ENCODE peak calls at places on chromosomes 1 and 21, in eight cellular contexts. One of them, this sample, is unnamed.

GRCh38 chr1:932776-933602 is 9.3 kb downstream of the SAMD11 start:
- DNase-seq in PC-3: peak; percentile 74
- DNase-seq in OCI-LY7: no peak
- DNase-seq in HCT116: no peak
- DNase-seq in MM.1S: no peak
- DNase-seq in GM23248: no peak
- DNase-seq in K562: no peak
- DNase-seq in fibroblast of lung: no peak
- DNase-seq in this sample: no peak

GRCh38 chr1:66275601-66276023 is 258.3 kb upstream of the SGIP1 start:
- DNase-seq in GM23248: no peak
- DNase-seq in OCI-LY7: no peak
- DNase-seq in MM.1S: no peak
- DNase-seq in HCT116: no peak
- DNase-seq in K562: no peak
- DNase-seq in fibroblast of lung: no peak
- DNase-seq in PC-3: no peak
- DNase-seq in this sample: no peak

GRCh38 chr1:3455630-3456448 is 1.4 kb downstream of the ARHGEF16 start:
- DNase-seq in HCT116: no peak
- DNase-seq in K562: no peak
- DNase-seq in GM23248: no peak
- DNase-seq in PC-3: no peak
- DNase-seq in MM.1S: no peak
- DNase-seq in OCI-LY7: no peak
- DNase-seq in fibroblast of lung: no peak
- DNase-seq in this sample: no peak

GRCh38 chr1:160916666-160917065 is 31.7 kb upstream of the ITLN1 start:
- DNase-seq in MM.1S: no peak
- DNase-seq in GM23248: no peak
- DNase-seq in HCT116: no peak
- DNase-seq in PC-3: peak; percentile 98
- DNase-seq in OCI-LY7: no peak
- DNase-seq in fibroblast of lung: no peak
- DNase-seq in K562: no peak
- DNase-seq in this sample: no peak

GRCh38 chr1:118927421-118927820 is 60.7 kb downstream of the TBX15 start:
- DNase-seq in fibroblast of lung: no peak
- DNase-seq in OCI-LY7: no peak
- DNase-seq in HCT116: no peak
- DNase-seq in K562: no peak
- DNase-seq in GM23248: no peak
- DNase-seq in PC-3: peak; percentile 36
- DNase-seq in MM.1S: no peak
- DNase-seq in this sample: no peak

GRCh38 chr1:193448682-193449461 is 262.5 kb upstream of the B3GALT2 start:
- DNase-seq in OCI-LY7: peak; percentile 84
- DNase-seq in fibroblast of lung: no peak
- DNase-seq in K562: no peak
- DNase-seq in HCT116: no peak
- DNase-seq in PC-3: no peak
- DNase-seq in MM.1S: peak; percentile 81
- DNase-seq in GM23248: no peak
- DNase-seq in this sample: no peak

GRCh38 chr1:161038523-161039153 is at the start of gene TSTD1:
- DNase-seq in PC-3: peak; percentile 37
- DNase-seq in OCI-LY7: peak; percentile 87
- DNase-seq in fibroblast of lung: no peak
- DNase-seq in HCT116: no peak
- DNase-seq in GM23248: no peak
- DNase-seq in MM.1S: peak; percentile 92
- DNase-seq in K562: no peak
- DNase-seq in this sample: peak; percentile 89

GRCh38 chr1:171828794-171829193 is 12.5 kb upstream of the DNM3 start:
- DNase-seq in K562: no peak
- DNase-seq in PC-3: no peak
- DNase-seq in GM23248: no peak
- DNase-seq in HCT116: no peak
- DNase-seq in MM.1S: no peak
- DNase-seq in fibroblast of lung: no peak
- DNase-seq in OCI-LY7: no peak
- DNase-seq in this sample: no peak

GRCh38 chr1:176046926-176047325 is 160.2 kb downstream of the COP1 start:
- DNase-seq in GM23248: no peak
- DNase-seq in K562: no peak
- DNase-seq in fibroblast of lung: no peak
- DNase-seq in PC-3: no peak
- DNase-seq in HCT116: no peak
- DNase-seq in OCI-LY7: no peak
- DNase-seq in MM.1S: no peak
- DNase-seq in this sample: no peak

GRCh38 chr21:45347712-45348477 is 57.1 kb upstream of the COL18A1 start:
- DNase-seq in K562: no peak
- DNase-seq in OCI-LY7: no peak
- DNase-seq in HCT116: no peak
- DNase-seq in PC-3: no peak
- DNase-seq in MM.1S: no peak
- DNase-seq in GM23248: peak; percentile 34
- DNase-seq in fibroblast of lung: no peak
- DNase-seq in this sample: no peak

GRCh38 chr1:51000160-51000559 is 30.1 kb downstream of the CDKN2C start:
- DNase-seq in HCT116: no peak
- DNase-seq in K562: no peak
- DNase-seq in MM.1S: peak; percentile 64
- DNase-seq in PC-3: no peak
- DNase-seq in GM23248: no peak
- DNase-seq in OCI-LY7: peak; percentile 85
- DNase-seq in fibroblast of lung: no peak
- DNase-seq in this sample: no peak

GRCh38 chr1:157496121-157496526 is 56.2 kb downstream of the FCRL5 start:
- DNase-seq in GM23248: peak; percentile 63
- DNase-seq in fibroblast of lung: peak; percentile 2
- DNase-seq in MM.1S: peak; percentile 84
- DNase-seq in HCT116: peak; percentile 26
- DNase-seq in OCI-LY7: peak; percentile 82
- DNase-seq in K562: peak; percentile 58
- DNase-seq in PC-3: peak; percentile 84
- DNase-seq in this sample: peak; percentile 63

GRCh38 chr1:64934115-64934880 is 32.1 kb downstream of the JAK1 start:
- DNase-seq in HCT116: no peak
- DNase-seq in MM.1S: no peak
- DNase-seq in fibroblast of lung: peak; percentile 85
- DNase-seq in GM23248: peak; percentile 92
- DNase-seq in PC-3: peak; percentile 38
- DNase-seq in OCI-LY7: no peak
- DNase-seq in K562: no peak
- DNase-seq in this sample: no peak

GRCh38 chr21:17118638-17119384 is 394.0 kb upstream of the CXADR start:
- DNase-seq in K562: no peak
- DNase-seq in MM.1S: no peak
- DNase-seq in GM23248: no peak
- DNase-seq in HCT116: no peak
- DNase-seq in PC-3: no peak
- DNase-seq in OCI-LY7: no peak
- DNase-seq in fibroblast of lung: no peak
- DNase-seq in this sample: no peak

GRCh38 chr21:45528028-45528705 is 14.1 kb downstream of the SLC19A1 start:
- DNase-seq in GM23248: no peak
- DNase-seq in K562: no peak
- DNase-seq in HCT116: no peak
- DNase-seq in OCI-LY7: no peak
- DNase-seq in fibroblast of lung: no peak
- DNase-seq in PC-3: no peak
- DNase-seq in MM.1S: no peak
- DNase-seq in this sample: no peak

GRCh38 chr1:92833840-92834239 is 2.0 kb downstream of the RPL5 start:
- DNase-seq in K562: no peak
- DNase-seq in GM23248: no peak
- DNase-seq in HCT116: no peak
- DNase-seq in OCI-LY7: no peak
- DNase-seq in MM.1S: no peak
- DNase-seq in PC-3: no peak
- DNase-seq in fibroblast of lung: no peak
- DNase-seq in this sample: no peak

DNA sequence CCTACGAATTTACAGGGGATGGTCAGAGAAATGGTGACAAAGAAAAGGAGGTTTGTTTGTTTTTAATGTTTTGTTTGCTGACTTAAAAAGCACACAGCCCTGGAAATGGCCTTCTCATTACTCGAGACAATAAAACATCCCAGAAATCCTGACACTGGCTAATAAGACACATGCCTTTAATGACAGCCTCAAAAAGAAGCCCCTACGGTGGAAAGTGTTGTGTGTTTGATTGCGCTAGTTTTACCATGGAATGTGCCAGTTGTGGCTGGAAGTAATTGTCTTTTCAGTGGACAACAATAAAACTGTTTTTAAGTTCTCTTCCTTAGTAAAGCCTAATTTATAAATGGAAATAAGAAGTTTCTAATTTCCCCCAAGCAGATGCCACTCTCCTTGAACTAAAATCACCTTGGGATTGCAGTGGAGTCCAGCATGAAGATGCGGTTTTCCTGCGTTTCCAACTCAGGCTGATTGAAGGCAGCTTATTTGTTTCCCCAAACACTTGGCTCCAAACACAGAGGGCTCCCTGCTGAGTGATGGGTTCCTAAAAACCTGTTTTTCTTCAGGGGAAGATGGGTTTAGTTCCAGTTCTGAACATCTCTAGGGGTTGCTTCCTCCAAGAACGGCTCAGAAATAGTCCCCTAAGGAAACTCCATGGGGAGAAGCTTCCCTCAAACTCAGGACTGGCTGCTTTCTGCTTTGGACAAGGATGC is 54.3 kb downstream of the CD247 start:
- DNase-seq in OCI-LY7: no peak
- DNase-seq in HCT116: no peak
- DNase-seq in K562: no peak
- DNase-seq in fibroblast of lung: no peak
- DNase-seq in MM.1S: no peak
- DNase-seq in PC-3: no peak
- DNase-seq in GM23248: no peak
- DNase-seq in this sample: no peak
- H2AFZ ChIP-seq in OCI-LY7: no peak overlapping the region
- H2AFZ ChIP-seq in HCT116: no peak overlapping the region
- H2AFZ ChIP-seq in K562: no peak overlapping the region
- H2AFZ ChIP-seq in fibroblast of lung: no peak overlapping the region
- H2AFZ ChIP-seq in MM.1S: no peak overlapping the region
- H2AFZ ChIP-seq in PC-3: no peak overlapping the region
- H2AFZ ChIP-seq in GM23248: no peak overlapping the region
- H2AFZ ChIP-seq in this sample: no peak overlapping the region

GRCh38 chr1:212055333-212055732 is 19.8 kb downstream of the DTL start:
- DNase-seq in PC-3: no peak
- DNase-seq in HCT116: no peak
- DNase-seq in GM23248: no peak
- DNase-seq in MM.1S: no peak
- DNase-seq in OCI-LY7: no peak
- DNase-seq in fibroblast of lung: no peak
- DNase-seq in K562: no peak
- DNase-seq in this sample: no peak
- H3K36me3 ChIP-seq in PC-3: peaks cover 62% of the 10 kb centered on the region
- H3K36me3 ChIP-seq in HCT116: peaks cover 8% of the 10 kb centered on the region
- H3K36me3 ChIP-seq in GM23248: peaks cover 4% of the 10 kb centered on the region
- H3K36me3 ChIP-seq in MM.1S: peaks cover 35% of the 10 kb centered on the region
- H3K36me3 ChIP-seq in OCI-LY7: peaks cover 95% of the 10 kb centered on the region
- H3K36me3 ChIP-seq in fibroblast of lung: no peaks in the 10 kb centered on the region
- H3K36me3 ChIP-seq in K562: peaks cover 66% of the 10 kb centered on the region
- H3K36me3 ChIP-seq in this sample: peaks cover 73% of the 10 kb centered on the region

GRCh38 chr1:211695135-211695816 is 19.9 kb upstream of the NEK2 start:
- DNase-seq in MM.1S: no peak
- DNase-seq in GM23248: no peak
- DNase-seq in OCI-LY7: no peak
- DNase-seq in fibroblast of lung: no peak
- DNase-seq in PC-3: no peak
- DNase-seq in K562: peak; percentile 52
- DNase-seq in HCT116: no peak
- DNase-seq in this sample: no peak

GRCh38 chr1:211701733-211702132 is 26.3 kb upstream of the NEK2 start:
- DNase-seq in OCI-LY7: no peak
- DNase-seq in HCT116: no peak
- DNase-seq in MM.1S: no peak
- DNase-seq in PC-3: no peak
- DNase-seq in fibroblast of lung: no peak
- DNase-seq in GM23248: no peak
- DNase-seq in K562: no peak
- DNase-seq in this sample: no peak

GRCh38 chr1:211697356-211697755 is 21.9 kb upstream of the NEK2 start:
- DNase-seq in MM.1S: no peak
- DNase-seq in fibroblast of lung: no peak
- DNase-seq in GM23248: no peak
- DNase-seq in HCT116: no peak
- DNase-seq in K562: no peak
- DNase-seq in PC-3: no peak
- DNase-seq in OCI-LY7: peak; percentile 97
- DNase-seq in this sample: peak; percentile 63

GRCh38 chr1:211698161-211699026 is 23.0 kb upstream of the NEK2 start:
- DNase-seq in GM23248: peak; percentile 68
- DNase-seq in K562: peak; percentile 92
- DNase-seq in fibroblast of lung: peak; percentile 53
- DNase-seq in OCI-LY7: peak; percentile 75
- DNase-seq in MM.1S: peak; percentile 86
- DNase-seq in HCT116: peak; percentile 69
- DNase-seq in PC-3: peak; percentile 87
- DNase-seq in this sample: peak; percentile 44

GRCh38 chr1:211699059-211699458 is 23.6 kb upstream of the NEK2 start:
- DNase-seq in MM.1S: no peak
- DNase-seq in fibroblast of lung: no peak
- DNase-seq in HCT116: no peak
- DNase-seq in OCI-LY7: no peak
- DNase-seq in K562: no peak
- DNase-seq in PC-3: no peak
- DNase-seq in GM23248: no peak
- DNase-seq in this sample: no peak
- H2AFZ ChIP-seq in MM.1S: peak overlapping the region; percentile 28
- H2AFZ ChIP-seq in fibroblast of lung: no peak overlapping the region
- H2AFZ ChIP-seq in HCT116: peak overlapping the region; percentile 56
- H2AFZ ChIP-seq in OCI-LY7: peak overlapping the region; percentile 83
- H2AFZ ChIP-seq in K562: peak overlapping the region; percentile 75
- H2AFZ ChIP-seq in PC-3: peak overlapping the region; percentile 59
- H2AFZ ChIP-seq in GM23248: no peak overlapping the region
- H2AFZ ChIP-seq in this sample: no peak overlapping the region

GRCh38 chr1:223725578-223725977 is 13.2 kb downstream of the CAPN2 start:
- DNase-seq in K562: no peak
- DNase-seq in fibroblast of lung: no peak
- DNase-seq in HCT116: no peak
- DNase-seq in PC-3: no peak
- DNase-seq in OCI-LY7: no peak
- DNase-seq in GM23248: no peak
- DNase-seq in MM.1S: no peak
- DNase-seq in this sample: no peak
- H3K36me3 ChIP-seq in K562: peaks cover 55% of the 10 kb centered on the region
- H3K36me3 ChIP-seq in fibroblast of lung: peaks cover 20% of the 10 kb centered on the region
- H3K36me3 ChIP-seq in HCT116: peaks cover 2% of the 10 kb centered on the region
- H3K36me3 ChIP-seq in PC-3: peaks cover 60% of the 10 kb centered on the region
- H3K36me3 ChIP-seq in OCI-LY7: no peaks in the 10 kb centered on the region
- H3K36me3 ChIP-seq in GM23248: peaks cover 12% of the 10 kb centered on the region
- H3K36me3 ChIP-seq in MM.1S: no peaks in the 10 kb centered on the region
- H3K36me3 ChIP-seq in this sample: no peaks in the 10 kb centered on the region

This sample was measured in DND-41.